ENCODE peak calls at places on chromosomes 16 and 17, in eight cellular contexts. One of them, this sample, is unnamed.

GRCh38 chr17:43309505-43310329 is 75.9 kb upstream of the RNU2-1 start:
- DNase-seq in amniotic stem cell: no peak
- DNase-seq in AG04450: no peak
- DNase-seq in naive B cell: no peak
- DNase-seq in keratinocyte: no peak
- DNase-seq in epithelial cell of proximal tubule: no peak
- DNase-seq in stimulated activated CD8-positive, alpha-beta memory T cell treated with anti-CD3 and anti-CD28 coated beads, Interleukin-15, amount 100 ng/mL, for 48 hours: no peak
- DNase-seq in posterior cingulate gyrus: no peak
- DNase-seq in this sample: no peak

GRCh38 chr17:4270746-4271145 is 7.0 kb upstream of the ANKFY1 start:
- DNase-seq in amniotic stem cell: no peak
- DNase-seq in AG04450: no peak
- DNase-seq in naive B cell: no peak
- DNase-seq in keratinocyte: no peak
- DNase-seq in epithelial cell of proximal tubule: no peak
- DNase-seq in stimulated activated CD8-positive, alpha-beta memory T cell treated with anti-CD3 and anti-CD28 coated beads, Interleukin-15, amount 100 ng/mL, for 48 hours: no peak
- DNase-seq in posterior cingulate gyrus: no peak
- DNase-seq in this sample: no peak

GRCh38 chr17:78434455-78435329 is 56.2 kb downstream of the PGS1 start:
- DNase-seq in amniotic stem cell: no peak
- DNase-seq in AG04450: no peak
- DNase-seq in naive B cell: no peak
- DNase-seq in keratinocyte: no peak
- DNase-seq in epithelial cell of proximal tubule: no peak
- DNase-seq in stimulated activated CD8-positive, alpha-beta memory T cell treated with anti-CD3 and anti-CD28 coated beads, Interleukin-15, amount 100 ng/mL, for 48 hours: no peak
- DNase-seq in posterior cingulate gyrus: no peak
- DNase-seq in this sample: no peak

GRCh38 chr16:87321336-87322107 is 4.3 kb upstream of the C16orf95 start:
- DNase-seq in amniotic stem cell: no peak
- DNase-seq in AG04450: no peak
- DNase-seq in naive B cell: no peak
- DNase-seq in keratinocyte: no peak
- DNase-seq in epithelial cell of proximal tubule: no peak
- DNase-seq in stimulated activated CD8-positive, alpha-beta memory T cell treated with anti-CD3 and anti-CD28 coated beads, Interleukin-15, amount 100 ng/mL, for 48 hours: no peak
- DNase-seq in posterior cingulate gyrus: no peak
- DNase-seq in this sample: no peak

GRCh38 chr16:68081796-68082567 is 3.2 kb upstream of the NFATC3 start:
- DNase-seq in amniotic stem cell: no peak
- DNase-seq in AG04450: no peak
- DNase-seq in naive B cell: no peak
- DNase-seq in keratinocyte: no peak
- DNase-seq in epithelial cell of proximal tubule: no peak
- DNase-seq in stimulated activated CD8-positive, alpha-beta memory T cell treated with anti-CD3 and anti-CD28 coated beads, Interleukin-15, amount 100 ng/mL, for 48 hours: no peak
- DNase-seq in posterior cingulate gyrus: no peak
- DNase-seq in this sample: no peak

GRCh38 chr17:20999044-20999573 is 43.7 kb downstream of the USP22 start:
- DNase-seq in amniotic stem cell: no peak
- DNase-seq in AG04450: no peak
- DNase-seq in naive B cell: no peak
- DNase-seq in keratinocyte: no peak
- DNase-seq in epithelial cell of proximal tubule: no peak
- DNase-seq in stimulated activated CD8-positive, alpha-beta memory T cell treated with anti-CD3 and anti-CD28 coated beads, Interleukin-15, amount 100 ng/mL, for 48 hours: no peak
- DNase-seq in posterior cingulate gyrus: peak
- DNase-seq in this sample: no peak

GRCh38 chr16:66427036-66427446 is at the start of gene BEAN1:
- DNase-seq in amniotic stem cell: no peak
- DNase-seq in AG04450: no peak
- DNase-seq in naive B cell: no peak
- DNase-seq in keratinocyte: no peak
- DNase-seq in epithelial cell of proximal tubule: no peak
- DNase-seq in stimulated activated CD8-positive, alpha-beta memory T cell treated with anti-CD3 and anti-CD28 coated beads, Interleukin-15, amount 100 ng/mL, for 48 hours: no peak
- DNase-seq in posterior cingulate gyrus: peak
- DNase-seq in this sample: no peak

GRCh38 chr17:50346313-50347086 is 574 bp downstream of the XYLT2 start:
- DNase-seq in amniotic stem cell: peak
- DNase-seq in AG04450: no peak
- DNase-seq in naive B cell: no peak
- DNase-seq in keratinocyte: no peak
- DNase-seq in epithelial cell of proximal tubule: no peak
- DNase-seq in stimulated activated CD8-positive, alpha-beta memory T cell treated with anti-CD3 and anti-CD28 coated beads, Interleukin-15, amount 100 ng/mL, for 48 hours: peak
- DNase-seq in posterior cingulate gyrus: peak
- DNase-seq in this sample: peak

GRCh38 chr17:80421381-80422090 is 6.6 kb downstream of the ENDOV start:
- DNase-seq in amniotic stem cell: no peak
- DNase-seq in AG04450: no peak
- DNase-seq in naive B cell: no peak
- DNase-seq in keratinocyte: no peak
- DNase-seq in epithelial cell of proximal tubule: no peak
- DNase-seq in stimulated activated CD8-positive, alpha-beta memory T cell treated with anti-CD3 and anti-CD28 coated beads, Interleukin-15, amount 100 ng/mL, for 48 hours: no peak
- DNase-seq in posterior cingulate gyrus: no peak
- DNase-seq in this sample: no peak

GRCh38 chr17:17877548-17878358 is 41.0 kb upstream of the SREBF1 start:
- DNase-seq in amniotic stem cell: peak
- DNase-seq in AG04450: peak
- DNase-seq in naive B cell: no peak
- DNase-seq in keratinocyte: no peak
- DNase-seq in epithelial cell of proximal tubule: no peak
- DNase-seq in stimulated activated CD8-positive, alpha-beta memory T cell treated with anti-CD3 and anti-CD28 coated beads, Interleukin-15, amount 100 ng/mL, for 48 hours: no peak
- DNase-seq in posterior cingulate gyrus: peak
- DNase-seq in this sample: no peak

GRCh38 chr17:4739122-4740024 is at the start of the genes CXCL16 and ZMYND15:
- DNase-seq in amniotic stem cell: no peak
- DNase-seq in AG04450: no peak
- DNase-seq in naive B cell: peak
- DNase-seq in keratinocyte: no peak
- DNase-seq in epithelial cell of proximal tubule: no peak
- DNase-seq in stimulated activated CD8-positive, alpha-beta memory T cell treated with anti-CD3 and anti-CD28 coated beads, Interleukin-15, amount 100 ng/mL, for 48 hours: no peak
- DNase-seq in posterior cingulate gyrus: peak
- DNase-seq in this sample: peak

GRCh38 chr17:75525806-75526554 is 483 bp downstream of the LLGL2 start:
- DNase-seq in amniotic stem cell: no peak
- DNase-seq in AG04450: no peak
- DNase-seq in naive B cell: no peak
- DNase-seq in keratinocyte: no peak
- DNase-seq in epithelial cell of proximal tubule: no peak
- DNase-seq in stimulated activated CD8-positive, alpha-beta memory T cell treated with anti-CD3 and anti-CD28 coated beads, Interleukin-15, amount 100 ng/mL, for 48 hours: no peak
- DNase-seq in posterior cingulate gyrus: no peak
- DNase-seq in this sample: no peak

GRCh38 chr17:6639651-6640535 is 618 bp downstream of the KIAA0753 start:
- DNase-seq in amniotic stem cell: no peak
- DNase-seq in AG04450: no peak
- DNase-seq in naive B cell: no peak
- DNase-seq in keratinocyte: no peak
- DNase-seq in epithelial cell of proximal tubule: no peak
- DNase-seq in stimulated activated CD8-positive, alpha-beta memory T cell treated with anti-CD3 and anti-CD28 coated beads, Interleukin-15, amount 100 ng/mL, for 48 hours: no peak
- DNase-seq in posterior cingulate gyrus: peak
- DNase-seq in this sample: no peak

GRCh38 chr16:87263418-87264052 is 53.7 kb downstream of the C16orf95 start:
- DNase-seq in amniotic stem cell: no peak
- DNase-seq in AG04450: no peak
- DNase-seq in naive B cell: no peak
- DNase-seq in keratinocyte: no peak
- DNase-seq in epithelial cell of proximal tubule: no peak
- DNase-seq in stimulated activated CD8-positive, alpha-beta memory T cell treated with anti-CD3 and anti-CD28 coated beads, Interleukin-15, amount 100 ng/mL, for 48 hours: no peak
- DNase-seq in posterior cingulate gyrus: no peak
- DNase-seq in this sample: no peak

GRCh38 chr16:88287219-88287618 is 95.5 kb upstream of the ZNF469 start:
- DNase-seq in amniotic stem cell: no peak
- DNase-seq in AG04450: no peak
- DNase-seq in naive B cell: no peak
- DNase-seq in keratinocyte: no peak
- DNase-seq in epithelial cell of proximal tubule: no peak
- DNase-seq in stimulated activated CD8-positive, alpha-beta memory T cell treated with anti-CD3 and anti-CD28 coated beads, Interleukin-15, amount 100 ng/mL, for 48 hours: no peak
- DNase-seq in posterior cingulate gyrus: no peak
- DNase-seq in this sample: peak

GRCh38 chr17:78484300-78485159 is 92.7 kb downstream of the DNAH17 start:
- DNase-seq in amniotic stem cell: no peak
- DNase-seq in AG04450: no peak
- DNase-seq in naive B cell: peak
- DNase-seq in keratinocyte: no peak
- DNase-seq in epithelial cell of proximal tubule: no peak
- DNase-seq in stimulated activated CD8-positive, alpha-beta memory T cell treated with anti-CD3 and anti-CD28 coated beads, Interleukin-15, amount 100 ng/mL, for 48 hours: peak
- DNase-seq in posterior cingulate gyrus: no peak
- DNase-seq in this sample: peak

GRCh38 chr17:57010495-57010894 is 32.6 kb downstream of the SCPEP1 start:
- DNase-seq in amniotic stem cell: no peak
- DNase-seq in AG04450: no peak
- DNase-seq in naive B cell: no peak
- DNase-seq in keratinocyte: no peak
- DNase-seq in epithelial cell of proximal tubule: no peak
- DNase-seq in stimulated activated CD8-positive, alpha-beta memory T cell treated with anti-CD3 and anti-CD28 coated beads, Interleukin-15, amount 100 ng/mL, for 48 hours: no peak
- DNase-seq in posterior cingulate gyrus: no peak
- DNase-seq in this sample: no peak

GRCh38 chr17:42850964-42851363 is at the start of gene AOC3:
- DNase-seq in amniotic stem cell: no peak
- DNase-seq in AG04450: no peak
- DNase-seq in naive B cell: no peak
- DNase-seq in keratinocyte: no peak
- DNase-seq in epithelial cell of proximal tubule: no peak
- DNase-seq in stimulated activated CD8-positive, alpha-beta memory T cell treated with anti-CD3 and anti-CD28 coated beads, Interleukin-15, amount 100 ng/mL, for 48 hours: no peak
- DNase-seq in posterior cingulate gyrus: no peak
- DNase-seq in this sample: no peak

GRCh38 chr17:65193305-65194293 is 56.4 kb downstream of the RGS9 start:
- DNase-seq in amniotic stem cell: no peak
- DNase-seq in AG04450: no peak
- DNase-seq in naive B cell: no peak
- DNase-seq in keratinocyte: no peak
- DNase-seq in epithelial cell of proximal tubule: no peak
- DNase-seq in stimulated activated CD8-positive, alpha-beta memory T cell treated with anti-CD3 and anti-CD28 coated beads, Interleukin-15, amount 100 ng/mL, for 48 hours: no peak
- DNase-seq in posterior cingulate gyrus: no peak
- DNase-seq in this sample: no peak

GRCh38 chr17:59373879-59374495 is 42.5 kb downstream of the YPEL2 start:
- DNase-seq in amniotic stem cell: no peak
- DNase-seq in AG04450: no peak
- DNase-seq in naive B cell: no peak
- DNase-seq in keratinocyte: no peak
- DNase-seq in epithelial cell of proximal tubule: no peak
- DNase-seq in stimulated activated CD8-positive, alpha-beta memory T cell treated with anti-CD3 and anti-CD28 coated beads, Interleukin-15, amount 100 ng/mL, for 48 hours: no peak
- DNase-seq in posterior cingulate gyrus: no peak
- DNase-seq in this sample: no peak

GRCh38 chr16:53220585-53220984 is 165.8 kb downstream of the CHD9 start:
- DNase-seq in amniotic stem cell: no peak
- DNase-seq in AG04450: no peak
- DNase-seq in naive B cell: peak
- DNase-seq in keratinocyte: no peak
- DNase-seq in epithelial cell of proximal tubule: no peak
- DNase-seq in stimulated activated CD8-positive, alpha-beta memory T cell treated with anti-CD3 and anti-CD28 coated beads, Interleukin-15, amount 100 ng/mL, for 48 hours: no peak
- DNase-seq in posterior cingulate gyrus: no peak
- DNase-seq in this sample: no peak

GRCh38 chr17:10316986-10317834 is 55.6 kb downstream of the MYH13 start:
- DNase-seq in amniotic stem cell: no peak
- DNase-seq in AG04450: no peak
- DNase-seq in naive B cell: no peak
- DNase-seq in keratinocyte: no peak
- DNase-seq in epithelial cell of proximal tubule: no peak
- DNase-seq in stimulated activated CD8-positive, alpha-beta memory T cell treated with anti-CD3 and anti-CD28 coated beads, Interleukin-15, amount 100 ng/mL, for 48 hours: no peak
- DNase-seq in posterior cingulate gyrus: peak
- DNase-seq in this sample: no peak

GRCh38 chr17:7220593-7221280 is 999 bp downstream of the ACADVL start:
- DNase-seq in amniotic stem cell: no peak
- DNase-seq in AG04450: no peak
- DNase-seq in naive B cell: peak
- DNase-seq in keratinocyte: no peak
- DNase-seq in epithelial cell of proximal tubule: no peak
- DNase-seq in stimulated activated CD8-positive, alpha-beta memory T cell treated with anti-CD3 and anti-CD28 coated beads, Interleukin-15, amount 100 ng/mL, for 48 hours: no peak
- DNase-seq in posterior cingulate gyrus: no peak
- DNase-seq in this sample: no peak

GRCh38 chr17:38898291-38898679 is 27.1 kb upstream of the LASP1NB start:
- DNase-seq in amniotic stem cell: no peak
- DNase-seq in AG04450: no peak
- DNase-seq in naive B cell: no peak
- DNase-seq in keratinocyte: no peak
- DNase-seq in epithelial cell of proximal tubule: no peak
- DNase-seq in stimulated activated CD8-positive, alpha-beta memory T cell treated with anti-CD3 and anti-CD28 coated beads, Interleukin-15, amount 100 ng/mL, for 48 hours: no peak
- DNase-seq in posterior cingulate gyrus: no peak
- DNase-seq in this sample: no peak

GRCh38 chr17:42289863-42290165 is 1.5 kb downstream of the STAT5A start:
- DNase-seq in amniotic stem cell: no peak
- DNase-seq in AG04450: no peak
- DNase-seq in naive B cell: no peak
- DNase-seq in keratinocyte: no peak
- DNase-seq in epithelial cell of proximal tubule: no peak
- DNase-seq in stimulated activated CD8-positive, alpha-beta memory T cell treated with anti-CD3 and anti-CD28 coated beads, Interleukin-15, amount 100 ng/mL, for 48 hours: peak
- DNase-seq in posterior cingulate gyrus: no peak
- DNase-seq in this sample: no peak

GRCh38 chr16:14564323-14564722 is 65.7 kb downstream of the PARN start:
- DNase-seq in amniotic stem cell: no peak
- DNase-seq in AG04450: no peak
- DNase-seq in naive B cell: no peak
- DNase-seq in keratinocyte: no peak
- DNase-seq in epithelial cell of proximal tubule: no peak
- DNase-seq in stimulated activated CD8-positive, alpha-beta memory T cell treated with anti-CD3 and anti-CD28 coated beads, Interleukin-15, amount 100 ng/mL, for 48 hours: no peak
- DNase-seq in posterior cingulate gyrus: no peak
- DNase-seq in this sample: no peak

GRCh38 chr17:38590988-38591758 is 14.6 kb downstream of the SRCIN1 start:
- DNase-seq in amniotic stem cell: no peak
- DNase-seq in AG04450: no peak
- DNase-seq in naive B cell: peak
- DNase-seq in keratinocyte: no peak
- DNase-seq in epithelial cell of proximal tubule: no peak
- DNase-seq in stimulated activated CD8-positive, alpha-beta memory T cell treated with anti-CD3 and anti-CD28 coated beads, Interleukin-15, amount 100 ng/mL, for 48 hours: no peak
- DNase-seq in posterior cingulate gyrus: no peak
- DNase-seq in this sample: no peak

This sample was measured in H54.